ENCODE peak calls at places on chromosomes 3 and 15, in nine cellular contexts. B is mucosa of descending colon, E is mammary epithelial cell, V is esophagus muscularis mucosa, F is IMR-90, X is choroid plexus epithelial cell, U is stomach, N is psoas muscle, Q is cardiac fibroblast. K is an unnamed sample.

GRCh38 chr15:90599639-90600038 is 69.9 kb downstream of the CRTC3 start:
- DNase-seq in U (no peak), V (no peak), N (no peak), F (no peak), E (no peak), B (no peak), Q (no peak), X (no peak), K (no peak)

GRCh38 chr3:126349611-126350501 is 7.4 kb downstream of the KLF15 start:
- DNase-seq in Q (no peak), F (no peak), B (no peak), N (peak), X (no peak), U (peak), E (no peak), V (no peak), K (no peak)

GRCh38 chr3:37941608-37942540 is 48.7 kb upstream of the VILL start:
- DNase-seq in N (no peak), E (no peak), U (no peak), Q (no peak), V (peak), X (no peak), B (peak), F (no peak), K (no peak)

GRCh38 chr3:18559323-18559972 is 134.3 kb upstream of the SATB1 start:
- DNase-seq in V (no peak), E (peak), N (no peak), X (peak), B (no peak), Q (peak), F (no peak), U (peak), K (peak)

GRCh38 chr3:52221563-52222318 is 3.7 kb downstream of the TLR9 start:
- DNase-seq in F (no peak), E (no peak), B (no peak), U (no peak), X (no peak), V (no peak), Q (no peak), N (no peak), K (no peak)

GRCh38 chr3:176430244-176430893 is 766.9 kb downstream of the TBL1XR1 start:
- DNase-seq in X (peak), Q (peak), F (peak), B (no peak), U (no peak), E (peak), V (no peak), N (no peak), K (peak)

GRCh38 chr3:23425410-23425809 is 222.3 kb downstream of the UBE2E2 start:
- DNase-seq in E (no peak), X (no peak), F (no peak), V (no peak), U (no peak), N (no peak), B (no peak), Q (no peak), K (no peak)

GRCh38 chr15:62112616-62113593 is 46.1 kb downstream of the C2CD4A start:
- DNase-seq in N (no peak), X (peak), B (no peak), F (peak), V (peak), E (peak), U (peak), Q (peak), K (peak)

GRCh38 chr3:100103558-100104441 is 10.5 kb downstream of the FILIP1L start:
- DNase-seq in V (no peak), Q (peak), X (peak), B (no peak), E (peak), N (no peak), F (peak), U (peak), K (peak)

GRCh38 chr15:81311834-81312459 is 12.0 kb downstream of the STARD5 start:
- DNase-seq in Q (peak), B (no peak), U (no peak), X (no peak), E (no peak), F (peak), V (no peak), N (no peak), K (peak)

GRCh38 chr3:137761099-137761562 is 3.0 kb upstream of the SOX14 start:
- DNase-seq in B (no peak), U (no peak), N (no peak), X (no peak), Q (no peak), F (no peak), E (no peak), V (no peak), K (no peak)

DNA sequence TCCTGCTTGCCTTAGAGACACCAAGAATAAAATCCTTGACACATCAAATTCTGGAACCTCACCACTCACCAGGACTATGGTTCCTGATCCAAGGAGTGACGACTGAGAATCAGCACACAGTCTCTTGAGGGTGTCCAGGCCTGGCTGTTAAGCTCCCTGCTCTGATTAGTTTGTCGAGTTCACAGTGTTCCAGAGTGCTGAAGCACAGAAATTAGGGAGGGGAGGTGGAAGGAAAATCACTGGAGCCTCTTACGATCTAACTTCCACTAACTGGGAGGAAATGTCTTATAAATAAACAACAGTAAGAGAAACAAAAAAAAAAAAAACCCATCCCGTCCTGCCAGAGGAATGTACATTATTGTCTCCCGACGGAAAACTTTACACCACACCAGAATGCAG is 330.2 kb downstream of the TIGIT start:
- DNase-seq in X (peak), Q (peak), E (no peak), U (no peak), V (peak), N (peak), F (peak), B (no peak), K (peak)
- H3K4me3 ChIP-seq in X (peak), Q (peak), E (no peak), U (peak), V (peak), N (peak), F (peak), B (no peak), K (peak)

GRCh38 chr3:111584724-111585123 is 10.4 kb downstream of the ZBED2 start:
- DNase-seq in N (no peak), U (no peak), V (no peak), X (no peak), F (no peak), B (no peak), E (peak), Q (no peak), K (no peak)

GRCh38 chr3:111585214-111585613 is 9.9 kb downstream of the ZBED2 start:
- DNase-seq in E (peak), U (no peak), X (peak), N (no peak), B (no peak), F (peak), Q (peak), V (no peak), K (peak)

GRCh38 chr3:111579495-111579894 is 15.7 kb downstream of the ZBED2 start:
- DNase-seq in X (no peak), V (no peak), Q (no peak), B (no peak), U (no peak), F (no peak), E (no peak), N (no peak), K (no peak)

GRCh38 chr3:111581403-111582113 is 13.6 kb downstream of the ZBED2 start:
- DNase-seq in E (no peak), N (no peak), Q (no peak), U (no peak), V (no peak), B (no peak), X (no peak), F (no peak), K (no peak)

DNA sequence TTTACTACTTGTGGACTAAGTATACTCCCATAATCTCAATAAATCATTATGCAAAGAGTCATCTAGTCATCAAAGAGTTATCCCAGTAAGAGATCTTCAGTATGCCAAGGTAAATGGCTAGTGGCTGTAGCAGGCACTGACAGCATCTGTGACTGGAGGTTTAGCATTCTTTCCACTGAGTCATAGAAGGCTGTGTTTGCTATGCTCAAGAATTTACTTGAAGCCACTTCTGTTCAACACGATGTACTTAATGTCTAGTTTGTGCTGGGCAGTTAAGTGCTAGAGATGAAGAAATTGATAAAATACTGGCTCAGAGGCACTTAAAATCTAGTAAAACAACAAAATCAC is 13.1 kb downstream of the ZBED2 start:
- DNase-seq in F (peak), V (no peak), B (no peak), X (peak), Q (peak), N (no peak), U (no peak), E (peak), K (peak)
- TF ChIP-seq CTCF in F (no peak), V (no peak), B (no peak), X (no peak), Q (no peak), N (no peak), U (no peak), E (no peak), K (no peak)

GRCh38 chr15:29934251-29934650 is 112.0 kb upstream of the TJP1 start:
- DNase-seq in X (peak), N (no peak), E (peak), U (no peak), V (no peak), Q (peak), F (peak), B (no peak), K (no peak)
- H3K4me3 ChIP-seq in X (no peak), N (no peak), E (no peak), U (no peak), V (no peak), Q (no peak), F (no peak), B (no peak), K (no peak)

DNA sequence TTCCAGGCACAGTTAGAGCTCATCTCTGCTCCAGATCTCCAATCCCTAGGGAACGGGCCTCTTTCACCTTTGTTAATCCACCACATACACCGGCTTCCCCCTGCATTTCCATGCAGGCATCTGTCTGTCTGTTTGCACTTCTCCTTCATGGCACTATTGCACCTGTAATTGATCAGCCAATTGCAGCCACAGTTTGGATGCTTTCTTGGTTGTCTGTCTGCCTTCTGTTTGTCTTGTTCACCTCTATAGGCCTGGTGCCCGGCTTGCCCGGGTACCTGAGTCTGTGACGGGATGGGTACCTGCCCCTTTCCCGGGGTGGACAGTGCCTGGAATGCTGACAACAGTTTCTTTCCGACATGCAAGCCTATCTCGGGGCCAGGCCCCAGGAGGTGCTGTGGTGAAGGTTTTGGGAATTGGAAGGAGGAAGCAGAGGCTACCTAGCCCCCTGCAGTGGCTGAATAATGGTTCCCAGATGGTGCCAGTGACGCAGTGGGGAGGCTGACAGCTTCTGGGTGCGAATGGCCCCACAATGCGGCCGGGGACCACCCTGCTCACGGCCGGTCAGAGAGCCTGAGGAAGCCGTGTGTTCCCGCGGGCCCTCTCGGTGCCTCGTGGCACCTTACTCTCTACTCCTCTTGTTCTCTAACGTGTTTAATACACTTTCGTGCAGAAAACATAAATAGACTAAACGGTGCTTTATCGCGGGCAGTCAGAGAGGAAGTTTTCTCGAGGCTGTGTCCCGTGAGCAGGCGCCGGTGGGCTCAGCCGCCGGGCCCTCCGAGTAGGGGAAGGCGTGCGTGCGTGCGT is 31.3 kb upstream of the RAB6B start:
- DNase-seq in U (no peak), N (no peak), E (no peak), B (no peak), X (no peak), V (peak), Q (no peak), F (no peak), K (no peak)
- TF ChIP-seq CTCF in U (no peak), N (no peak), E (no peak), B (no peak), X (peak), V (no peak), Q (no peak), F (no peak), K (no peak)

GRCh38 chr15:82646250-82647044 is 716 bp downstream of the CPEB1 start:
- DNase-seq in Q (no peak), F (no peak), N (peak), E (no peak), B (no peak), X (no peak), U (no peak), V (no peak), K (no peak)
- H3K4me3 ChIP-seq in Q (no peak), F (no peak), N (peak), E (no peak), B (no peak), X (no peak), U (peak), V (peak), K (no peak)

GRCh38 chr3:24730173-24730572 is 235.5 kb upstream of the THRB start:
- DNase-seq in V (no peak), X (peak), F (no peak), Q (peak), B (no peak), U (no peak), E (peak), N (no peak), K (no peak)

GRCh38 chr3:24725514-24726255 is 231.0 kb upstream of the THRB start:
- DNase-seq in Q (no peak), N (no peak), V (no peak), X (no peak), U (no peak), F (no peak), E (peak), B (no peak), K (no peak)

GRCh38 chr3:24722106-24722505 is 227.5 kb upstream of the THRB start:
- DNase-seq in U (no peak), Q (no peak), V (no peak), N (no peak), B (no peak), E (no peak), X (no peak), F (no peak), K (no peak)

GRCh38 chr3:24726423-24726822 is 231.8 kb upstream of the THRB start:
- DNase-seq in X (no peak), B (no peak), U (no peak), E (no peak), Q (no peak), N (no peak), F (no peak), V (no peak), K (no peak)
- TF ChIP-seq CTCF in X (no peak), B (no peak), U (no peak), E (no peak), Q (no peak), N (no peak), F (no peak), V (no peak), K (no peak)

DNA sequence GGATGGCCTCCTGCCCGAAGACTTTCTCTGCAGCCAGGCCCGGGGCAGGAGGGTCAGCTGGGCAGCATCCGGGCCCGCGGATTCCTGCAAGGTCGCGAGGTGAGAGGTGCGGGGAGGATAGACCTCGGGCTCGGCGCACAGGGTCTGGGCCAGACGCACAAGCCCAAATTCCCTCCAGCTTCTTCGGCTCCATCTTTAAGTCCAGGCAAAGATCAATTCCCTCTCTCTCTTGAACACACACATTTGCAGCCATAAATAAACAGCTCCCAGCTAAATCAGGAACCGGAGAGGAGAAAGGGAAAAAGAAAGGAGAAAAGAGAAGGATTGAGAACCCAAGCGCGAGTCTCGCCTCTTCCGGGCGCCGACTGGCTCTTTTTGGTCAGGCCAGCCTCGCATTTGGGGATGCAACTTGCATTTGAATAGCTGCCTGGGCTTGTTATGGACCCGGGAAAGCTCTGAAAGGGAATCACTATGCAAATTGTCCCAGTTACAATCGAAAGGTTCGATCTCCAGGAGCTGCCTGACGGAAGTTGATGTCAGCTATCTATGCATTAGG is 14.5 kb upstream of the ONECUT1 start:
- DNase-seq in U (no peak), E (no peak), X (no peak), N (no peak), B (peak), Q (no peak), V (no peak), F (no peak), K (no peak)
- H3K4me3 ChIP-seq in U (peak), E (no peak), X (peak), N (peak), B (no peak), Q (no peak), V (peak), F (peak), K (peak)